ENCODE peak calls at places on chromosome 7, in nine cellular contexts. P is heart right ventricle, Q is psoas muscle, F is Peyer's patch, N is endothelial cell, B is left ventricle myocardium inferior, L is choroid plexus epithelial cell, K is brain microvascular endothelial cell, V is spleen. X is an unnamed sample.

GRCh38 chr7:117951711-117952280 is 78.6 kb upstream of the CTTNBP2 start:
- DNase-seq in P (no peak), Q (no peak), F (no peak), N (no peak), B (no peak), L (peak; percentile 3), K (no peak), V (no peak), X (no peak)

GRCh38 chr7:126040114-126041045 is 1110.8 kb upstream of the POT1 start:
- DNase-seq in P (no peak), Q (no peak), F (no peak), N (no peak), B (no peak), L (no peak), K (no peak), V (no peak), X (no peak)

GRCh38 chr7:156173748-156174353 is 361.6 kb upstream of the SHH start:
- DNase-seq in P (no peak), Q (no peak), F (no peak), N (no peak), B (no peak), L (no peak), K (no peak), V (no peak), X (no peak)

GRCh38 chr7:155153676-155154075 is 83.6 kb downstream of the HTR5A start:
- DNase-seq in P (no peak), Q (no peak), F (no peak), N (no peak), B (no peak), L (no peak), K (no peak), V (no peak), X (no peak)

GRCh38 chr7:88202799-88203198 is 17.0 kb downstream of the SRI start:
- DNase-seq in P (no peak), Q (no peak), F (no peak), N (no peak), B (no peak), L (no peak), K (no peak), V (no peak), X (no peak)

GRCh38 chr7:107446531-107446930 is 23.3 kb upstream of the GPR22 start:
- DNase-seq in P (no peak), Q (no peak), F (no peak), N (no peak), B (no peak), L (peak; percentile 24), K (peak; percentile 53), V (no peak), X (no peak)

GRCh38 chr7:106504620-106505019 is 156.3 kb downstream of the CCDC71L start:
- DNase-seq in P (no peak), Q (no peak), F (no peak), N (no peak), B (no peak), L (peak; percentile 68), K (peak; percentile 31), V (no peak), X (no peak)

GRCh38 chr7:105765846-105766245 is 110.6 kb downstream of the ATXN7L1 start:
- DNase-seq in P (no peak), Q (no peak), F (no peak), N (no peak), B (no peak), L (peak; percentile 7), K (no peak), V (peak; percentile 14), X (no peak)

GRCh38 chr7:43771567-43771966 is 13.1 kb downstream of the BLVRA start:
- DNase-seq in P (no peak), Q (no peak), F (no peak), N (no peak), B (no peak), L (no peak), K (no peak), V (no peak), X (no peak)

GRCh38 chr7:141785711-141786552 is 4.1 kb upstream of the TAS2R5 start:
- DNase-seq in P (no peak), Q (no peak), F (no peak), N (peak; percentile 15), B (no peak), L (peak; percentile 78), K (peak; percentile 59), V (no peak), X (no peak)

GRCh38 chr7:64654796-64655548 is 11.0 kb upstream of the ZNF107 start:
- DNase-seq in P (no peak), Q (no peak), F (no peak), N (no peak), B (no peak), L (no peak), K (no peak), V (no peak), X (no peak)

GRCh38 chr7:104096683-104097082 is 107.2 kb upstream of the RELN start:
- DNase-seq in P (no peak), Q (no peak), F (no peak), N (peak; percentile 27), B (no peak), L (peak; percentile 24), K (peak; percentile 15), V (no peak), X (no peak)
- TF ChIP-seq CTCF in P (no peak), Q (no peak), F (no peak), N (no peak), B (no peak), L (peak; percentile 40), K (peak; percentile 48), V (no peak), X (no peak)

GRCh38 chr7:17184805-17185689 is 113.4 kb upstream of the AHR start:
- DNase-seq in P (no peak), Q (no peak), F (no peak), N (no peak), B (no peak), L (peak; percentile 48), K (no peak), V (no peak), X (no peak)

GRCh38 chr7:17183630-17184328 is 114.7 kb upstream of the AHR start:
- DNase-seq in P (no peak), Q (no peak), F (no peak), N (no peak), B (no peak), L (peak; percentile 8), K (no peak), V (no peak), X (no peak)

GRCh38 chr7:17185690-17186070 is 112.8 kb upstream of the AHR start:
- DNase-seq in P (no peak), Q (no peak), F (no peak), N (no peak), B (no peak), L (peak; percentile 92), K (peak; percentile 64), V (no peak), X (no peak)

GRCh38 chr7:17178562-17178961 is 119.9 kb upstream of the AHR start:
- DNase-seq in P (no peak), Q (no peak), F (no peak), N (no peak), B (no peak), L (no peak), K (no peak), V (no peak), X (no peak)

GRCh38 chr7:17181482-17181881 is 117.0 kb upstream of the AHR start:
- DNase-seq in P (no peak), Q (no peak), F (no peak), N (no peak), B (no peak), L (no peak), K (no peak), V (no peak), X (no peak)
- TF ChIP-seq CTCF in P (no peak), Q (no peak), F (no peak), N (no peak), B (no peak), L (no peak), K (no peak), V (no peak), X (no peak)

GRCh38 chr7:211715-212058 is 19.3 kb downstream of the FAM20C start:
- DNase-seq in P (no peak), Q (no peak), F (no peak), N (no peak), B (no peak), L (no peak), K (no peak), V (no peak), X (no peak)

GRCh38 chr7:209846-210245 is 17.5 kb downstream of the FAM20C start:
- DNase-seq in P (no peak), Q (no peak), F (no peak), N (no peak), B (no peak), L (peak; percentile 69), K (no peak), V (no peak), X (no peak)

GRCh38 chr7:209416-209815 is 17.0 kb downstream of the FAM20C start:
- DNase-seq in P (no peak), Q (no peak), F (no peak), N (no peak), B (no peak), L (no peak), K (no peak), V (no peak), X (no peak)

GRCh38 chr7:211033-211714 is 18.8 kb downstream of the FAM20C start:
- DNase-seq in P (no peak), Q (no peak), F (no peak), N (no peak), B (no peak), L (no peak), K (no peak), V (no peak), X (no peak)

DNA sequence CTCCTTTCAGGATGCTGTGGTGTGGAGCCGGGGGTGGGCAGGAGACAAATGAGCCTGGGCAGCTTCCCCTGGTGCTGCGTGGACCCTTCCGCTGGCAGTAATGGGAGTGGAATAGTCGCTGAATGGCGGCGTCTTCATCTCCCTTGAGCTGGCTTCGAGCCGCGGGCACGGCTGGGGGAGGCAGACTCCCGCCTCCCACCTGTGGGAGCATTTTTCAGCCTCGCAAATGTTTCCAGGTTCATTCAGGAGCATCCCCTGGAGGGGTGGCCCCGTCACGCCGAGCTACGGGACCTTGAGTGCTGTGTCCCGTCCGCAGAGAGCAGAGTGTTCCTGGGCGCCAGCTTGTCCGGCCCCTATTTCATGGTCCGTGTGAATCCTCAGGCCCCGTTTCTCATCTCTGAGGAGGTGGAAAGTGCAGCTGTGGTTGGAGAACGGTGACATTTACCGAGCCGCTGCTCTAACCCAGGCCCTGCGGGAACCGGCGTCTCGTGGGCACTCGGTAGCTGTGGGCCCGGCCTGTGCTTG is 18.1 kb downstream of the FAM20C start:
- DNase-seq in P (no peak), Q (no peak), F (no peak), N (no peak), B (no peak), L (no peak), K (no peak), V (no peak), X (no peak)
- TF ChIP-seq CTCF in P (no peak), Q (no peak), F (no peak), N (no peak), B (no peak), L (no peak), K (no peak), V (no peak), X (no peak)

GRCh38 chr7:148535227-148535626 is 55.3 kb upstream of the C7orf33 start:
- DNase-seq in P (no peak), Q (no peak), F (no peak), N (no peak), B (no peak), L (no peak), K (no peak), V (peak; percentile 71), X (no peak)
- TF ChIP-seq CTCF in P (no peak), Q (no peak), F (no peak), N (no peak), B (no peak), L (no peak), K (no peak), V (no peak), X (no peak)